ENCODE peak calls at places on chromosomes 6 and 20, in five cellular contexts. Y is fibroblast of lung, D is HCT116, I is astrocyte, Q is neural progenitor cell. E is an unnamed sample.

GRCh38 chr6:159193923-159194322 is 24.7 kb downstream of the FNDC1 start:
- DNase-seq in Y (no peak), D (no peak), I (no peak), Q (no peak), E (no peak)

GRCh38 chr20:43844778-43845614 is 69.7 kb upstream of the TOX2 start:
- DNase-seq in Y (peak; percentile 96), D (peak; percentile 74), I (peak; percentile 94), Q (no peak), E (no peak)

GRCh38 chr6:70676821-70677220 is 9.1 kb downstream of the SMAP1 start:
- DNase-seq in Y (no peak), D (no peak), I (no peak), Q (no peak), E (no peak)

GRCh38 chr6:125700591-125701353 is 48.7 kb upstream of the HEY2 start:
- DNase-seq in Y (no peak), D (no peak), I (no peak), Q (peak; percentile 30), E (no peak)

GRCh38 chr20:16387661-16388060 is 185.6 kb downstream of the KIF16B start:
- DNase-seq in Y (no peak), D (no peak), I (no peak), Q (no peak), E (no peak)

GRCh38 chr6:129253731-129254130 is 370.8 kb downstream of the LAMA2 start:
- DNase-seq in Y (no peak), D (no peak), I (no peak), Q (no peak), E (no peak)

GRCh38 chr6:162778603-162779002 is 50.8 kb downstream of the PACRG start:
- DNase-seq in Y (no peak), D (no peak), I (no peak), Q (no peak), E (no peak)

GRCh38 chr20:49318430-49319203 is 40.8 kb upstream of the ZNFX1 start:
- DNase-seq in Y (no peak), D (no peak), I (no peak), Q (peak; percentile 57), E (no peak)

GRCh38 chr20:31566658-31567379 is 38.3 kb upstream of the ID1 start:
- DNase-seq in Y (peak; percentile 25), D (peak; percentile 75), I (no peak), Q (no peak), E (no peak)

GRCh38 chr6:170429457-170429856 is 122.9 kb downstream of the FAM120B start:
- DNase-seq in Y (no peak), D (no peak), I (no peak), Q (no peak), E (no peak)

GRCh38 chr20:4091332-4092135 is 76.2 kb upstream of the RNF24 start:
- DNase-seq in Y (peak; percentile 90), D (no peak), I (peak; percentile 90), Q (peak; percentile 77), E (no peak)

GRCh38 chr6:36319436-36319762 is 17.3 kb downstream of the BNIP5 start:
- DNase-seq in Y (no peak), D (no peak), I (no peak), Q (peak; percentile 30), E (no peak)

GRCh38 chr20:17644451-17644850 is 37.6 kb downstream of the RRBP1 start:
- DNase-seq in Y (peak; percentile 43), D (no peak), I (peak; percentile 22), Q (no peak), E (no peak)

GRCh38 chr6:11534561-11534960 is 3.0 kb upstream of the TMEM170B start:
- DNase-seq in Y (no peak), D (no peak), I (no peak), Q (no peak), E (no peak)

GRCh38 chr20:652611-653109 is 340 bp downstream of the SRXN1 start:
- DNase-seq in Y (peak; percentile 52), D (no peak), I (peak; percentile 23), Q (no peak), E (no peak)

GRCh38 chr20:33977535-33977934 is 16.2 kb upstream of the RALY start:
- DNase-seq in Y (no peak), D (no peak), I (no peak), Q (no peak), E (no peak)

GRCh38 chr20:14178952-14179351 is 158.5 kb downstream of the FLRT3 start:
- DNase-seq in Y (no peak), D (no peak), I (no peak), Q (no peak), E (no peak)

GRCh38 chr6:30483677-30484279 is 5.5 kb upstream of the HLA-E start:
- DNase-seq in Y (peak; percentile 51), D (peak; percentile 54), I (peak; percentile 40), Q (peak; percentile 71), E (no peak)

GRCh38 chr6:133317704-133318103 is 76.5 kb downstream of the EYA4 start:
- DNase-seq in Y (no peak), D (no peak), I (no peak), Q (no peak), E (no peak)

GRCh38 chr6:133313068-133313467 is 71.9 kb downstream of the EYA4 start:
- DNase-seq in Y (no peak), D (no peak), I (no peak), Q (peak; percentile 41), E (no peak)

GRCh38 chr6:133312006-133312405 is 70.8 kb downstream of the EYA4 start:
- DNase-seq in Y (no peak), D (no peak), I (no peak), Q (no peak), E (no peak)

GRCh38 chr6:133314951-133315350 is 73.8 kb downstream of the EYA4 start:
- DNase-seq in Y (peak; percentile 62), D (no peak), I (peak; percentile 47), Q (no peak), E (no peak)

GRCh38 chr6:133315811-133316210 is 74.7 kb downstream of the EYA4 start:
- DNase-seq in Y (no peak), D (no peak), I (no peak), Q (no peak), E (no peak)
- H3K9ac ChIP-seq in Y (no peak overlapping the region), D (no peak overlapping the region), I (no peak overlapping the region), Q (no peak overlapping the region), E (peak overlapping the region; percentile 58)

GRCh38 chr20:40683894-40684268 is 5.2 kb downstream of the MAFB start:
- DNase-seq in Y (no peak), D (no peak), I (no peak), Q (no peak), E (no peak)

GRCh38 chr20:40681684-40682083 is 7.4 kb downstream of the MAFB start:
- DNase-seq in Y (no peak), D (no peak), I (no peak), Q (no peak), E (no peak)

GRCh38 chr20:40680560-40680959 is 8.5 kb downstream of the MAFB start:
- DNase-seq in Y (no peak), D (no peak), I (no peak), Q (no peak), E (no peak)

GRCh38 chr20:40683221-40683893 is 5.7 kb downstream of the MAFB start:
- DNase-seq in Y (peak; percentile 24), D (no peak), I (peak; percentile 14), Q (peak; percentile 67), E (peak; percentile 66)

DNA sequence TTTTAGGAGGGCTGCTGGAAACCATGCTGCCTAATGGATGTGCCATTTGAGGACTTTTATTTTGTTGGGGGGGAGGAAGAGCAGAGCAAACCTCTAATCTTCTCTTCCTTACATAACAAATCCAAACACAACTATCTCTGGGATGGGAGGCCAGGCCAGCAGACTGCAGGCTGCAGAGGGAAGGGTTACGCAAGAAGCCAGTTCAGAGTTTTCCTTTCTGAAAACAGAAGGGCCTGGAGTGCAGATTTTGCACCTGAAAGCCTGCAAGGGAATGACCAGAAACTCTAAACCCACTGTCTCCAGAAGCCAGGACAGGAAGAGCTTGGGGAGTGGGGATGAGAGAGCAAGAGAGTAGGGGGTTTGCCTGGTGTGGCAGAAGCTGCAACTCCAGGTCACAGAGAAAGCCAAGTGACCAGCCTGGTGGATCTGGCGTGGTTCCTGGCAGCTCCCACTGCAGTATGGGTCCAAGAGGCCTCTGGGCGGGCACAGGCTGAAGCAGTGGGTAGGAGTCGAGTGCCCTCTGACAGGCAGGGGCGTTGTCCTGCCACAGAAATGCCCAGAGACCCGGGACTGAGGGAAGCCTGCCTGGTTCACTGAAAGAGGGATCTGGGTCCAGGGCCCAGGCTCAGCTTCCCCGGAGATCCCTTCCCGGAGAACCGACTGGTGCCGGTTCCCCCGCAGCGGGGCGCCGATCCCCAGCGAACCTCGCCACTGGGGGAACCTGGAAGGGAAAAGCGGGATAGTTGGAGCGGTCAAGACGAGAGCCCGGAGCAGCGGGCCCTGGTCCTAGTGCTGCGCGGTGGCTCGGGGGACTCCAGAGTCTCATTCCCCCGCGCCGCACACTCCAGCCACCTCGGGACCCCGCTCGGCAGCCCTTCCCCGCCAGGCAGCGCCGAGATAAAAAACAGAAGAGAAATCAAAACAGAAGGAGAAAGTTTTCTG is 6.7 kb downstream of the MAFB start:
- DNase-seq in Y (no peak), D (no peak), I (no peak), Q (peak; percentile 47), E (no peak)
- TF ChIP-seq EZH2 in Y (peak; percentile 44), D (no peak), I (no peak), Q (no peak), E (no peak)

GRCh38 chr6:137827411-137827940 is 39.6 kb upstream of the TNFAIP3 start:
- DNase-seq in Y (no peak), D (no peak), I (no peak), Q (no peak), E (no peak)

GRCh38 chr6:137821486-137821885 is 45.6 kb upstream of the TNFAIP3 start:
- DNase-seq in Y (no peak), D (no peak), I (no peak), Q (no peak), E (no peak)

GRCh38 chr6:137824502-137824879 is 42.6 kb upstream of the TNFAIP3 start:
- DNase-seq in Y (no peak), D (no peak), I (no peak), Q (no peak), E (no peak)

GRCh38 chr6:137820952-137821351 is 46.1 kb upstream of the TNFAIP3 start:
- DNase-seq in Y (no peak), D (no peak), I (no peak), Q (no peak), E (no peak)

GRCh38 chr6:137823826-137824501 is 43.1 kb upstream of the TNFAIP3 start:
- DNase-seq in Y (peak; percentile 73), D (no peak), I (peak; percentile 72), Q (peak; percentile 7), E (peak; percentile 82)
- H3K4me3 ChIP-seq in Y (no peak overlapping the region), D (no peak overlapping the region), I (no peak overlapping the region), Q (no peak overlapping the region), E (peak overlapping the region; percentile 63)

GRCh38 chr6:44166591-44167184 is 8.1 kb downstream of the CAPN11 start:
- DNase-seq in Y (no peak), D (no peak), I (no peak), Q (peak; percentile 31), E (peak; percentile 30)

GRCh38 chr6:44167567-44167966 is 8.9 kb downstream of the CAPN11 start:
- DNase-seq in Y (no peak), D (no peak), I (no peak), Q (no peak), E (no peak)

GRCh38 chr6:44169154-44169553 is 10.5 kb downstream of the CAPN11 start:
- DNase-seq in Y (no peak), D (no peak), I (no peak), Q (no peak), E (no peak)

GRCh38 chr6:44162876-44163625 is 4.4 kb downstream of the CAPN11 start:
- DNase-seq in Y (peak; percentile 14), D (no peak), I (no peak), Q (peak; percentile 50), E (no peak)

DNA sequence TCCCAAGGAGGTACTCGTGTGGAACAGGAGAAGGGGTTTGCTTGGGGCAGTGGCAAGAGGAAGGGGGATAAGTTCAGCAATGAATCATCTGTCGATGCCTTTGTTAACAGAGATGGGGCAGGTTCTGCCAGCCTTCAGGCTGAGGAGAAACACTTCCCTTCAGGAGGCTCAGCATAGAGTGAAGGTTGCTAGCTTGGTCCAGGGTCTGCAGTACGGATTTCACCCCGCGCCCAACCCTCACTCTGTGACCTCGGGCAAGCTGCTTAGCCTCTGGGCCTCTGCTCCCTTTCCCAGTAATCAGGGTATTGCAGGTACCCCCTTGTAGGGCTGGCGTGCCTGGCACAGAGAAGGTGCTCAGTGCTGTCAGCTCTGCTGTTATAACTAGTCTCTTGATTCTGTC is 7.5 kb downstream of the CAPN11 start:
- DNase-seq in Y (no peak), D (no peak), I (no peak), Q (no peak), E (no peak)
- H3K9ac ChIP-seq in Y (no peak overlapping the region), D (no peak overlapping the region), I (no peak overlapping the region), Q (no peak overlapping the region), E (no peak overlapping the region)